ENCODE peak calls at places on chromosome 7, in four cellular contexts. H, Z, F and D are unnamed samples.

GRCh38 chr7:131056007-131056406 is 271.7 kb upstream of the MKLN1 start:
- DNase-seq in H (no peak), Z (no peak), F (no peak), D (no peak)

GRCh38 chr7:128427289-128427891 is 17.6 kb upstream of the IMPDH1 start:
- DNase-seq in H (peak; percentile 76), Z (no peak), F (no peak), D (no peak)

GRCh38 chr7:12475362-12476063 is 71.8 kb upstream of the VWDE start:
- DNase-seq in H (peak; percentile 50), Z (no peak), F (no peak), D (peak; percentile 94)

GRCh38 chr7:151381333-151382078 is 28.3 kb downstream of the WDR86 start:
- DNase-seq in H (no peak), Z (peak; percentile 58), F (no peak), D (no peak)

GRCh38 chr7:157551325-157552070 is 214.7 kb downstream of the DNAJB6 start:
- DNase-seq in H (no peak), Z (no peak), F (no peak), D (no peak)

GRCh38 chr7:127927339-127927679 is 103.9 kb downstream of the LRRC4 start:
- DNase-seq in H (no peak), Z (no peak), F (no peak), D (no peak)

GRCh38 chr7:129343099-129343700 is 91.0 kb upstream of the STRIP2 start:
- DNase-seq in H (peak; percentile 57), Z (no peak), F (no peak), D (no peak)

GRCh38 chr7:143384148-143384547 is 3.0 kb downstream of the ZYX start:
- DNase-seq in H (no peak), Z (no peak), F (no peak), D (no peak)

GRCh38 chr7:47435889-47436312 is 146.0 kb downstream of the TNS3 start:
- DNase-seq in H (peak; percentile 79), Z (no peak), F (peak; percentile 54), D (no peak)

GRCh38 chr7:133535308-133535707 is 282.4 kb downstream of the EXOC4 start:
- DNase-seq in H (no peak), Z (no peak), F (no peak), D (no peak)

GRCh38 chr7:156160811-156161210 is 348.5 kb upstream of the SHH start:
- DNase-seq in H (peak; percentile 17), Z (no peak), F (no peak), D (no peak)

GRCh38 chr7:107494315-107494751 is 24.5 kb downstream of the GPR22 start:
- DNase-seq in H (peak; percentile 14), Z (no peak), F (no peak), D (no peak)

GRCh38 chr7:2459674-2460073 is 16.5 kb downstream of the GRIFIN start:
- DNase-seq in H (no peak), Z (no peak), F (no peak), D (no peak)

GRCh38 chr7:158108646-158109293 is 478.9 kb downstream of the PTPRN2 start:
- DNase-seq in H (no peak), Z (no peak), F (no peak), D (no peak)

GRCh38 chr7:83574616-83575015 is 74.3 kb downstream of the SEMA3E start:
- DNase-seq in H (no peak), Z (no peak), F (no peak), D (no peak)

GRCh38 chr7:148264933-148265557 is 325.5 kb upstream of the C7orf33 start:
- DNase-seq in H (peak; percentile 57), Z (no peak), F (no peak), D (peak; percentile 8)

GRCh38 chr7:131835141-131835540 is 278.7 kb upstream of the PODXL start:
- DNase-seq in H (no peak), Z (no peak), F (no peak), D (no peak)

GRCh38 chr7:114392686-114393085 is 21.9 kb upstream of the FOXP2 start:
- DNase-seq in H (no peak), Z (no peak), F (no peak), D (peak; percentile 72)

GRCh38 chr7:112366886-112367285 is 83.4 kb upstream of the IFRD1 start:
- DNase-seq in H (no peak), Z (no peak), F (no peak), D (no peak)

GRCh38 chr7:47521041-47521795 is 60.7 kb downstream of the TNS3 start:
- DNase-seq in H (no peak), Z (no peak), F (no peak), D (no peak)

GRCh38 chr7:17501461-17502208 is 203.2 kb downstream of the AHR start:
- DNase-seq in H (no peak), Z (no peak), F (peak; percentile 19), D (no peak)

GRCh38 chr7:111710839-111711380 is 148.6 kb upstream of the IMMP2L start:
- DNase-seq in H (no peak), Z (no peak), F (no peak), D (no peak)

GRCh38 chr7:130274983-130275649 is 8.5 kb downstream of the CPA2 start:
- DNase-seq in H (no peak), Z (no peak), F (no peak), D (no peak)

GRCh38 chr7:38368191-38368605 is 94.8 kb upstream of the TARP start:
- DNase-seq in H (peak; percentile 90), Z (peak; percentile 50), F (no peak), D (no peak)

GRCh38 chr7:28488061-28488791 is 75.9 kb downstream of the CREB5 start:
- DNase-seq in H (no peak), Z (no peak), F (no peak), D (no peak)

GRCh38 chr7:128458956-128459355 is 3.3 kb downstream of the HILPDA start:
- DNase-seq in H (no peak), Z (no peak), F (no peak), D (no peak)

GRCh38 chr7:117134885-117135552 is 181.7 kb downstream of the ST7 start:
- DNase-seq in H (no peak), Z (no peak), F (no peak), D (no peak)

GRCh38 chr7:84204655-84205054 is 10.1 kb upstream of the SEMA3A start:
- DNase-seq in H (no peak), Z (no peak), F (no peak), D (no peak)

GRCh38 chr7:107939472-107940145 is 48.6 kb downstream of the DLD start:
- DNase-seq in H (no peak), Z (no peak), F (peak; percentile 83), D (peak; percentile 52)

GRCh38 chr7:84139986-84140729 is 54.4 kb downstream of the SEMA3A start:
- DNase-seq in H (no peak), Z (no peak), F (no peak), D (no peak)

GRCh38 chr7:123154231-123154860 is 45.4 kb downstream of the SLC13A1 start:
- DNase-seq in H (peak; percentile 79), Z (no peak), F (peak; percentile 0), D (peak; percentile 49)

GRCh38 chr7:28830831-28831230 is 127.3 kb downstream of the TRIL start:
- DNase-seq in H (no peak), Z (no peak), F (no peak), D (no peak)

GRCh38 chr7:157986051-157986450 is 601.6 kb downstream of the PTPRN2 start:
- DNase-seq in H (no peak), Z (no peak), F (no peak), D (no peak)

DNA sequence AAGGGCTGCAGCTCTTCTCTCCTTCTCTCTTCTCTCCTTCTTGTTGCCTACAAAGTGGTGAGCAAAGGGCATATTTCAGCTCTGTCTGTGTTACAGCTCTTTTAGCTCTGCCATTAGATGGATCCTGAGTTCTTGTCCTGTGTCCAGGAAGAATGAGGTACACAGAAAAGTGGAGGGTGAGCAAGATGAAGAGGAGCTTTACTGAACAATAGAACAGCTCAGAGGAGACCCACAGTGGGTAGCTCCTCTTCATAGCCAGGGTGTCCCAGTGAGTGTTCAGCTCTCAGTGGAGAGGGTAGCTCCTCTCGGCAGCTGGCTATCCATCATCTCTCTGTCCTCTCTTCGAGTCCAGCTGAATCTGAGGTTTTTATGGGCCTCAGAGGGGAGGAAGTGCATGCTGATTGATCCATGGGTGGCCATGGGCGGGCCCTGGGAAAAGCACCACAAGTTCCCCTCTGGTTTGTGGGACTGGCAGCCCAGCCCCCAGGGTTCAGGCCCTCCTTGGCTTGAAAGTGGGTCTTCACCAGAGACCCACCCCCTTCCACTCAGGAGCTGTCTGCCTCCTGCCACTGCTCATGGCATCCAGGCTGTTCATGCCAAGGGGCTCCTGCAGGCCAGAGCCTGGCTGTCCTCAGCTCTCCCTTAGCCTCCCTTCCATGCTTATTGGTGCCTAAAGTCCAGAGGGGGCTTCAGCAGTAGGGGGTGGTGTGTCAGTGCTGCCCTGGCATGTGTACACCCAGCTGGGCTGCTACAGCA is 109.1 kb upstream of the FAM180A start:
- DNase-seq in H (no peak), Z (no peak), F (no peak), D (no peak)
- TF ChIP-seq CTCF in H (no peak), Z (no peak), F (no peak), D (no peak)

GRCh38 chr7:103689262-103689661 is 243.3 kb upstream of the SLC26A5 start:
- DNase-seq in H (no peak), Z (no peak), F (no peak), D (no peak)
- H3K4me3 ChIP-seq in H (no peak overlapping the region), Z (no peak overlapping the region), F (no peak overlapping the region), D (no peak overlapping the region)

DNA sequence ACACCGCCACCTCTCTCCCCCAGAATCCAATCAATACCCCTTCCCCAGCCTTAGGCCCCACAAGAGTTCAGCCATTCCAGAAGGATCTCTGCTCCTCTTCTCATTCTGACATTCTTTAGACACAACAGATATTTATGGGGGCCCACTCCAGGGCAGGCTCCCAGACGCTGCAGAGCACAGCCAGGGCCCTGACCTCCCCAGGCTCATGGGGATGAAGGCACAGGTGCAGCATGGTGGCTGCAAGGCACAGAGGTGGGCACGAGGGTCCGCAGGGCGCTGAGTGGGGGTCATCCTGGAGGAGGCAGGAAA is 4.9 kb upstream of the FZD9 start:
- DNase-seq in H (no peak), Z (no peak), F (no peak), D (no peak)
- TF ChIP-seq CTCF in H (no peak), Z (no peak), F (no peak), D (no peak)

DNA sequence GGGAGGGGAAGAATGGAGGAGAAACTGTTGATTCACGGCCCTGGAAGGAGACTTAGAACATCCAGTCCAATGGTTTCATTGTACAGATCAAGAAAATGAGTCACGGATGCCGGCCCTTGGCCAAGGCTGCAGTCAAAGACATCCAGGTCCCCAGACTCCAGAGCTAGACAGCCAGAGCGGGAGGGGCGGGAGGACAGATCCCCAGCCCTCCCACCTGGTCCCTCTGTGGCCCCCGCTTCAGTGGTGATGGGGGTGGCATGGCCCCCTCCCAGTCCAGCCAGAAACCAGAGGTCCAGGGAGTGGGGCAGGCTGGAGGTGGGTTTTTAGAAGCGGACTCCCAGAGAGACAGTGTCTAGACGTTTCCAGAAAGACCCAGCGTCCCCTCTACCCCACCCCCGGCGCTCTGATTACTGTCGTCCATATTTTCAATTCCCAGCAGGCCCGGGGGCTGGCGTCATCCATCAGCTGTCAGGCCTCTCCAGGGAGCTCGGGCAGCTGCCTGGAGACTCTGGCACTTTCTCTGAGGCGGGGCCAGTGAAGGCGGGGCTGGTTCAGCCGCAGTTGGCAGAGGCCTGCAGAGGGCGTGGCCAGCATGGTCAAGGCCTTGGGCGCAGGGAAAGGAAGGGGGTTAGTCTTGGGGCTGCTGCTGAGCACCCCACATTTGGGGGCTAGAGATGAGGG is 8.0 kb upstream of the HSPB1 start:
- DNase-seq in H (peak; percentile 96), Z (no peak), F (peak; percentile 71), D (peak; percentile 88)
- H3K4me3 ChIP-seq in H (peak overlapping the region; percentile 26), Z (no peak overlapping the region), F (peak overlapping the region; percentile 28), D (peak overlapping the region; percentile 24)

GRCh38 chr7:124722292-124722691 is 43.3 kb downstream of the GPR37 start:
- DNase-seq in H (peak; percentile 21), Z (no peak), F (no peak), D (no peak)
- TF ChIP-seq CTCF in H (no peak), Z (no peak), F (no peak), D (no peak)

GRCh38 chr7:816300-816750 is 16.0 kb upstream of the SUN1 start:
- DNase-seq in H (peak; percentile 98), Z (peak; percentile 93), F (peak; percentile 75), D (peak; percentile 90)
- H3K4me3 ChIP-seq in H (peak overlapping the region; percentile 97), Z (peak overlapping the region; percentile 53), F (peak overlapping the region; percentile 81), D (peak overlapping the region; percentile 74)